ENCODE peak calls at places on chromosomes 1 and 21, in six cellular contexts. V, O, W, U, M and T are unnamed samples.

GRCh38 chr1:50418600-50419109 is 4.6 kb downstream of the DMRTA2 start:
- DNase-seq in M (no peak), U (no peak), O (no peak), V (no peak), W (no peak), T (no peak)

GRCh38 chr1:185108324-185108723 is 48.4 kb downstream of the TRMT1L start:
- DNase-seq in U (no peak), M (no peak), W (no peak), O (no peak), V (peak), T (no peak)

GRCh38 chr1:20358761-20359263 is 68.1 kb downstream of the VWA5B1 start:
- DNase-seq in M (no peak), O (no peak), V (no peak), W (no peak), U (no peak), T (peak)

GRCh38 chr1:41434748-41435449 is 49.6 kb downstream of the EDN2 start:
- DNase-seq in M (no peak), V (peak), O (no peak), U (no peak), W (no peak), T (no peak)

GRCh38 chr1:54854376-54855020 is 32.5 kb downstream of the DHCR24 start:
- DNase-seq in O (no peak), V (no peak), U (peak), M (no peak), W (no peak), T (no peak)

GRCh38 chr1:234772345-234773147 is 162.6 kb upstream of the IRF2BP2 start:
- DNase-seq in U (peak), W (no peak), V (peak), O (peak), M (peak), T (peak)

GRCh38 chr21:29235714-29236197 is 63.0 kb upstream of the BACH1 start:
- DNase-seq in W (no peak), V (peak), O (no peak), U (no peak), M (peak), T (no peak)

GRCh38 chr1:199629624-199630023 is 397.9 kb upstream of the NR5A2 start:
- DNase-seq in W (no peak), U (no peak), M (no peak), V (no peak), O (no peak), T (no peak)

GRCh38 chr1:113205980-113206766 is 133.2 kb downstream of the LRIG2 start:
- DNase-seq in O (no peak), M (no peak), V (no peak), U (no peak), W (no peak), T (no peak)

GRCh38 chr1:53340660-53341520 is 13.0 kb upstream of the LRP8 start:
- DNase-seq in U (no peak), W (no peak), O (no peak), M (no peak), V (no peak), T (no peak)

GRCh38 chr1:172390243-172390619 is 30.3 kb upstream of the C1orf105 start:
- DNase-seq in O (no peak), V (no peak), U (no peak), M (no peak), W (no peak), T (no peak)

GRCh38 chr1:240462766-240463410 is 149.1 kb downstream of the GREM2 start:
- DNase-seq in V (no peak), U (no peak), O (no peak), W (no peak), M (no peak), T (no peak)